ENCODE peak calls at places on chromosomes 5 and 9, in nine cellular contexts. One of them, this sample, is unnamed.

GRCh38 chr9:134061688-134062371 is 6.0 kb downstream of the BRD3 start:
- DNase-seq in IMR-90: no peak
- DNase-seq in KBM-7: no peak
- DNase-seq in CD8-positive, alpha-beta memory T cell: no peak
- DNase-seq in head of caudate nucleus: no peak
- DNase-seq in H1: peak; percentile 43
- DNase-seq in PC-3: no peak
- DNase-seq in naive thymus-derived CD8-positive, alpha-beta T cell: no peak
- DNase-seq in mucosa of descending colon: no peak
- DNase-seq in this sample: no peak

GRCh38 chr9:137494104-137494544 is 35.0 kb upstream of the NSMF start:
- DNase-seq in KBM-7: peak; percentile 73
- DNase-seq in H1: no peak
- DNase-seq in CD8-positive, alpha-beta memory T cell: no peak
- DNase-seq in IMR-90: no peak
- DNase-seq in PC-3: peak; percentile 76
- DNase-seq in head of caudate nucleus: no peak
- DNase-seq in mucosa of descending colon: no peak
- DNase-seq in naive thymus-derived CD8-positive, alpha-beta T cell: no peak
- DNase-seq in this sample: no peak

GRCh38 chr5:175696855-175697198 is 39.0 kb downstream of the HRH2 start:
- DNase-seq in mucosa of descending colon: no peak
- DNase-seq in head of caudate nucleus: no peak
- DNase-seq in CD8-positive, alpha-beta memory T cell: no peak
- DNase-seq in naive thymus-derived CD8-positive, alpha-beta T cell: no peak
- DNase-seq in PC-3: no peak
- DNase-seq in IMR-90: no peak
- DNase-seq in H1: no peak
- DNase-seq in KBM-7: no peak
- DNase-seq in this sample: no peak

GRCh38 chr5:170523129-170523497 is 19.3 kb downstream of the KCNIP1 start:
- DNase-seq in mucosa of descending colon: no peak
- DNase-seq in head of caudate nucleus: peak; percentile 44
- DNase-seq in PC-3: no peak
- DNase-seq in CD8-positive, alpha-beta memory T cell: no peak
- DNase-seq in H1: no peak
- DNase-seq in naive thymus-derived CD8-positive, alpha-beta T cell: no peak
- DNase-seq in IMR-90: no peak
- DNase-seq in KBM-7: no peak
- DNase-seq in this sample: peak; percentile 24

GRCh38 chr5:90994796-90995195 is 388.3 kb downstream of the ARRDC3 start:
- DNase-seq in PC-3: no peak
- DNase-seq in naive thymus-derived CD8-positive, alpha-beta T cell: no peak
- DNase-seq in H1: no peak
- DNase-seq in mucosa of descending colon: no peak
- DNase-seq in CD8-positive, alpha-beta memory T cell: no peak
- DNase-seq in KBM-7: no peak
- DNase-seq in head of caudate nucleus: no peak
- DNase-seq in IMR-90: no peak
- DNase-seq in this sample: no peak

GRCh38 chr5:35186749-35187148 is 43.5 kb downstream of the PRLR start:
- DNase-seq in mucosa of descending colon: peak; percentile 58
- DNase-seq in naive thymus-derived CD8-positive, alpha-beta T cell: no peak
- DNase-seq in H1: no peak
- DNase-seq in CD8-positive, alpha-beta memory T cell: no peak
- DNase-seq in KBM-7: no peak
- DNase-seq in head of caudate nucleus: no peak
- DNase-seq in PC-3: no peak
- DNase-seq in IMR-90: no peak
- DNase-seq in this sample: no peak

GRCh38 chr9:108443741-108444140 is 412.0 kb downstream of the ACTL7B start:
- DNase-seq in PC-3: peak; percentile 81
- DNase-seq in head of caudate nucleus: no peak
- DNase-seq in mucosa of descending colon: no peak
- DNase-seq in naive thymus-derived CD8-positive, alpha-beta T cell: no peak
- DNase-seq in IMR-90: peak; percentile 71
- DNase-seq in CD8-positive, alpha-beta memory T cell: no peak
- DNase-seq in KBM-7: no peak
- DNase-seq in H1: no peak
- DNase-seq in this sample: no peak

GRCh38 chr9:99231708-99232107 is 9.6 kb downstream of the SEC61B start:
- DNase-seq in CD8-positive, alpha-beta memory T cell: no peak
- DNase-seq in PC-3: peak; percentile 6
- DNase-seq in naive thymus-derived CD8-positive, alpha-beta T cell: no peak
- DNase-seq in mucosa of descending colon: no peak
- DNase-seq in IMR-90: peak; percentile 11
- DNase-seq in KBM-7: no peak
- DNase-seq in head of caudate nucleus: no peak
- DNase-seq in H1: peak; percentile 55
- DNase-seq in this sample: no peak

GRCh38 chr5:157800109-157800508 is 56.6 kb downstream of the LSM11 start:
- DNase-seq in H1: no peak
- DNase-seq in naive thymus-derived CD8-positive, alpha-beta T cell: no peak
- DNase-seq in KBM-7: no peak
- DNase-seq in mucosa of descending colon: no peak
- DNase-seq in head of caudate nucleus: no peak
- DNase-seq in IMR-90: no peak
- DNase-seq in CD8-positive, alpha-beta memory T cell: no peak
- DNase-seq in PC-3: no peak
- DNase-seq in this sample: no peak

GRCh38 chr5:28254846-28255245 is 1216.5 kb upstream of the CDH9 start:
- DNase-seq in PC-3: peak; percentile 28
- DNase-seq in CD8-positive, alpha-beta memory T cell: no peak
- DNase-seq in IMR-90: no peak
- DNase-seq in KBM-7: no peak
- DNase-seq in mucosa of descending colon: no peak
- DNase-seq in naive thymus-derived CD8-positive, alpha-beta T cell: no peak
- DNase-seq in head of caudate nucleus: no peak
- DNase-seq in H1: no peak
- DNase-seq in this sample: no peak

GRCh38 chr9:127921592-127922120 is 4.8 kb upstream of the ST6GALNAC4 start:
- DNase-seq in head of caudate nucleus: peak; percentile 70
- DNase-seq in PC-3: peak; percentile 62
- DNase-seq in mucosa of descending colon: peak; percentile 78
- DNase-seq in H1: peak; percentile 95
- DNase-seq in IMR-90: no peak
- DNase-seq in CD8-positive, alpha-beta memory T cell: peak; percentile 76
- DNase-seq in KBM-7: peak; percentile 60
- DNase-seq in naive thymus-derived CD8-positive, alpha-beta T cell: peak; percentile 78
- DNase-seq in this sample: peak; percentile 10

This sample was measured in NCI-H748 treated with DMSO at 0.1 percent for 48 hours.